ENCODE peak calls at places on chromosome 1, in seven cellular contexts. One of them, this sample, is unnamed.
A peak's percentile ranks its signal among the peaks of the same experiment; 100 is the strongest.

GRCh38 chr1:157156058-157156541 is 17.9 kb upstream of the ETV3 start:
- DNase-seq in astrocyte of the spinal cord: peak; percentile 49
- DNase-seq in tibial artery: peak; percentile 55
- DNase-seq in heart right ventricle: peak; percentile 70
- DNase-seq in dorsolateral prefrontal cortex: peak; percentile 80
- DNase-seq in HL-60: no peak
- DNase-seq in GM06990: peak; percentile 53
- DNase-seq in this sample: peak; percentile 85

GRCh38 chr1:91553196-91553595 is 52.5 kb downstream of the CDC7 start:
- DNase-seq in astrocyte of the spinal cord: peak; percentile 26
- DNase-seq in tibial artery: peak; percentile 61
- DNase-seq in heart right ventricle: no peak
- DNase-seq in dorsolateral prefrontal cortex: no peak
- DNase-seq in HL-60: no peak
- DNase-seq in GM06990: no peak
- DNase-seq in this sample: peak; percentile 50

GRCh38 chr1:236534164-236534651 is 10.4 kb downstream of the LGALS8 start:
- DNase-seq in astrocyte of the spinal cord: peak; percentile 80
- DNase-seq in tibial artery: no peak
- DNase-seq in heart right ventricle: no peak
- DNase-seq in dorsolateral prefrontal cortex: no peak
- DNase-seq in HL-60: no peak
- DNase-seq in GM06990: no peak
- DNase-seq in this sample: no peak

GRCh38 chr1:64920936-64921589 is 45.3 kb downstream of the JAK1 start:
- DNase-seq in astrocyte of the spinal cord: peak; percentile 65
- DNase-seq in tibial artery: no peak
- DNase-seq in heart right ventricle: no peak
- DNase-seq in dorsolateral prefrontal cortex: no peak
- DNase-seq in HL-60: no peak
- DNase-seq in GM06990: no peak
- DNase-seq in this sample: no peak

GRCh38 chr1:101207891-101208290 is 28.9 kb upstream of the S1PR1 start:
- DNase-seq in astrocyte of the spinal cord: no peak
- DNase-seq in tibial artery: no peak
- DNase-seq in heart right ventricle: no peak
- DNase-seq in dorsolateral prefrontal cortex: peak; percentile 46
- DNase-seq in HL-60: no peak
- DNase-seq in GM06990: no peak
- DNase-seq in this sample: no peak

GRCh38 chr1:67723620-67724019 is 38.6 kb downstream of the GADD45A start:
- DNase-seq in astrocyte of the spinal cord: peak; percentile 58
- DNase-seq in tibial artery: no peak
- DNase-seq in heart right ventricle: peak; percentile 37
- DNase-seq in dorsolateral prefrontal cortex: no peak
- DNase-seq in HL-60: no peak
- DNase-seq in GM06990: no peak
- DNase-seq in this sample: no peak

GRCh38 chr1:41408691-41409090 is 47.5 kb downstream of the FOXO6 start:
- DNase-seq in astrocyte of the spinal cord: no peak
- DNase-seq in tibial artery: no peak
- DNase-seq in heart right ventricle: no peak
- DNase-seq in dorsolateral prefrontal cortex: no peak
- DNase-seq in HL-60: no peak
- DNase-seq in GM06990: no peak
- DNase-seq in this sample: no peak

GRCh38 chr1:180672105-180672504 is 40.3 kb downstream of the XPR1 start:
- DNase-seq in astrocyte of the spinal cord: no peak
- DNase-seq in tibial artery: no peak
- DNase-seq in heart right ventricle: no peak
- DNase-seq in dorsolateral prefrontal cortex: no peak
- DNase-seq in HL-60: no peak
- DNase-seq in GM06990: no peak
- DNase-seq in this sample: no peak

GRCh38 chr1:200684015-200684414 is 14.3 kb upstream of the DDX59 start:
- DNase-seq in astrocyte of the spinal cord: no peak
- DNase-seq in tibial artery: no peak
- DNase-seq in heart right ventricle: no peak
- DNase-seq in dorsolateral prefrontal cortex: no peak
- DNase-seq in HL-60: no peak
- DNase-seq in GM06990: no peak
- DNase-seq in this sample: no peak

GRCh38 chr1:38293530-38293929 is 246.9 kb upstream of the POU3F1 start:
- DNase-seq in astrocyte of the spinal cord: no peak
- DNase-seq in tibial artery: no peak
- DNase-seq in heart right ventricle: no peak
- DNase-seq in dorsolateral prefrontal cortex: no peak
- DNase-seq in HL-60: no peak
- DNase-seq in GM06990: no peak
- DNase-seq in this sample: no peak

GRCh38 chr1:24952413-24952841 is 22.4 kb upstream of the RUNX3 start:
- DNase-seq in astrocyte of the spinal cord: no peak
- DNase-seq in tibial artery: no peak
- DNase-seq in heart right ventricle: no peak
- DNase-seq in dorsolateral prefrontal cortex: no peak
- DNase-seq in HL-60: no peak
- DNase-seq in GM06990: no peak
- DNase-seq in this sample: no peak
- TF ChIP-seq CTCF in astrocyte of the spinal cord: no peak
- TF ChIP-seq CTCF in tibial artery: no peak
- TF ChIP-seq CTCF in heart right ventricle: no peak
- TF ChIP-seq CTCF in dorsolateral prefrontal cortex: no peak
- TF ChIP-seq CTCF in HL-60: no peak
- TF ChIP-seq CTCF in GM06990: peak; percentile 44
- TF ChIP-seq CTCF in this sample: no peak

DNA sequence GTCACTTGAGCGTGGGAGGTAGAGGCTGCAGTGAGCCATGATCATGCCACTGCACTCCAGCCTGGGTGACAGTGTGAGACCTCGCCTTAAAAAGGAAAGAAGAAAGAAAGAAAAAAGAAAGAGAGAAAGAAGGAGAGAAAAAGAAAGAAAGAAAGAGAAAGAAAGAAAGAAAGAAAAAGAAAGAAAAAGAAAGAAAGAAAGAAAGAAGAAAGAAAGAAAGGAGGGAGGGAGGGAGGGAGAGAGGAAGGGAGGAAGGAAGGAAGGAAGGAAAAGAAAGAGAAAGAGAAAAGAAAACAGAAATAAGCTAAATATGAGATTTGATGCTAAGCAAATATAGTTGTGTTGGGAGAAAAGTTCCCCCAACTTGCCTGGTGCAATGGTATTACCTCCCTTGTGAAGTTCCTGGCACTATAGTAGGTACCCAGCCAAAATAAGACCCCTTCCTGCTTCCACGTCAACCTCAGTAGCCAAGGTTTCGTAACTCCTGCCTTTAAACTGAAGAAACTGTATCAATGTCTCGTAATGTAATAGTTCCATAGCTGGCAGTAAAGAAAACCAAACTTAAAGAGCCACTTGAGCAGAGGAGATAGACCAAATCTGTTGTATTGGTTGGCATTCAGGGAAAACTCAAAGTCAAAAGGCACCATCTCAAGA is 88.1 kb upstream of the HNRNPU start:
- DNase-seq in astrocyte of the spinal cord: no peak
- DNase-seq in tibial artery: no peak
- DNase-seq in heart right ventricle: no peak
- DNase-seq in dorsolateral prefrontal cortex: no peak
- DNase-seq in HL-60: no peak
- DNase-seq in GM06990: no peak
- DNase-seq in this sample: no peak
- H3K4me3 ChIP-seq in astrocyte of the spinal cord: no peak overlapping the region
- H3K4me3 ChIP-seq in tibial artery: no peak overlapping the region
- H3K4me3 ChIP-seq in heart right ventricle: no peak overlapping the region
- H3K4me3 ChIP-seq in dorsolateral prefrontal cortex: no peak overlapping the region
- H3K4me3 ChIP-seq in HL-60: no peak overlapping the region
- H3K4me3 ChIP-seq in GM06990: no peak overlapping the region
- H3K4me3 ChIP-seq in this sample: no peak overlapping the region

DNA sequence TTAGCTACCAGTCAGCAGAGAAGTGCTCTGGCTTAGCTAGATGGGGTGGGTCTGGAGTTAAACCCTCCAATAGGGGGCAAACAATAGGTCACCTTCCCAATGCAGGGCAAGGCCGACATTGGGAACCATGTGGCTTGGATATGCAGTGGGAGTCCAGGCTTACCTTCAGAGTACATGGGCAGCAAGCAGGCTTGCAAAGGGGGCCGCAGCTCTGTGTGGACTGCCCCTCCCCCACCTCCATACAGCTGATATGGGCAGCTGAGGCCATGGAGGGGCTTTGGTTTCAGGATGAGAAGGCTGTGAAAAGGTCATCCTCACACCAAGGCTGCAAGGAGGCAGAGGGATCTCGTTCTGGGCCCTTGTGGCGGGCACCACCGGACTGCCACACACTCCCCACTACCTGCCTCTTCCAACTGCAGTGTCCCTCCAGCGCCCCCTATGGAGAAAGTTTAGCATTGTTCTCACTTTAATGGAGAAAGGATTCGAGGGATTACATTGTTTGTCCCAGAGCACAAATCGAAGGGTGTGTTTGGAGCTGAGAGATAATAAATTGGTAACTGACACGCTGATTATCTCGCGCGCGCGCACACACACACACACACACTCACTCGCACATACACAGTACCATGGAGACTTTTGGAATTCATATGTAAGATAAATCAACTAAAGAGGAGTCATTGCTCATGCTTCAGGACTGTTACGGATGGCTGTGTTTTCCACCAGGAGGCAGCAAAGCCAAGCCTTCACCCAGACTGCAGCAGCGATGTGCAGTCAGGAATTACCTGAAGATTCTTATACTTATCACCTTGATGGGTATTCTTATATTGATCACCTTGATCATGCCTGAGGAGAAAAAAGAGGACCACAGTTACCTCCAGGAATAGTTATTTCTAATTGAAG is 7.0 kb upstream of the SMCP start:
- DNase-seq in astrocyte of the spinal cord: peak; percentile 33
- DNase-seq in tibial artery: no peak
- DNase-seq in heart right ventricle: no peak
- DNase-seq in dorsolateral prefrontal cortex: no peak
- DNase-seq in HL-60: no peak
- DNase-seq in GM06990: no peak
- DNase-seq in this sample: no peak
- TF ChIP-seq CTCF in astrocyte of the spinal cord: peak; percentile 45
- TF ChIP-seq CTCF in tibial artery: no peak
- TF ChIP-seq CTCF in heart right ventricle: no peak
- TF ChIP-seq CTCF in dorsolateral prefrontal cortex: peak; percentile 15
- TF ChIP-seq CTCF in HL-60: peak; percentile 3
- TF ChIP-seq CTCF in GM06990: peak; percentile 39
- TF ChIP-seq CTCF in this sample: no peak

GRCh38 chr1:192131914-192132313 is 26.3 kb upstream of the RGS18 start:
- DNase-seq in astrocyte of the spinal cord: no peak
- DNase-seq in tibial artery: no peak
- DNase-seq in heart right ventricle: no peak
- DNase-seq in dorsolateral prefrontal cortex: no peak
- DNase-seq in HL-60: no peak
- DNase-seq in GM06990: no peak
- DNase-seq in this sample: no peak
- H3K4me3 ChIP-seq in astrocyte of the spinal cord: no peak overlapping the region
- H3K4me3 ChIP-seq in tibial artery: no peak overlapping the region
- H3K4me3 ChIP-seq in heart right ventricle: no peak overlapping the region
- H3K4me3 ChIP-seq in dorsolateral prefrontal cortex: no peak overlapping the region
- H3K4me3 ChIP-seq in HL-60: no peak overlapping the region
- H3K4me3 ChIP-seq in GM06990: no peak overlapping the region
- H3K4me3 ChIP-seq in this sample: no peak overlapping the region

GRCh38 chr1:24316659-24317058 is 2.5 kb upstream of the GRHL3 start:
- DNase-seq in astrocyte of the spinal cord: no peak
- DNase-seq in tibial artery: no peak
- DNase-seq in heart right ventricle: no peak
- DNase-seq in dorsolateral prefrontal cortex: no peak
- DNase-seq in HL-60: peak; percentile 7
- DNase-seq in GM06990: no peak
- DNase-seq in this sample: no peak
- TF ChIP-seq CTCF in astrocyte of the spinal cord: no peak
- TF ChIP-seq CTCF in tibial artery: no peak
- TF ChIP-seq CTCF in heart right ventricle: no peak
- TF ChIP-seq CTCF in dorsolateral prefrontal cortex: no peak
- TF ChIP-seq CTCF in HL-60: no peak
- TF ChIP-seq CTCF in GM06990: no peak
- TF ChIP-seq CTCF in this sample: no peak

DNA sequence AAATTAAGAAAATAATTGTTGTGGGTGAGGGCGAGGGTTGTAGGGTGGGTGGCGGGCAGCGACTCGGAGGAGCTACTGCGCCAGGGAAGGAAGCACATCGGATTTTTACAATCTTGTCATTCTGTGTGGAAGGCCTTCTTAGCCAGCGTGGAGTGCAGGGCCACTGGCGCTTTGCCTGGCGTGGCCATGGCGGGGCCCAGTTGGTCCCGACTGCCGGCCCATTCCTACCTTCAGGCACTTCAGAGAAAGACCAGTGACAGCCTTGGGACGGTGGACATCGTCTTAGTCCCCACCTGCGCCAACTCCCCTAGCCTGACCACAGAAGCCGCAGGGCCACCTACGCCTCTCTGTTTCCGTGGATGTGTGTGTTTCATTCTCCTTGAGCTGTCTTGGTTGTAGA is 136.9 kb upstream of the NEGR1 start:
- DNase-seq in astrocyte of the spinal cord: no peak
- DNase-seq in tibial artery: no peak
- DNase-seq in heart right ventricle: no peak
- DNase-seq in dorsolateral prefrontal cortex: no peak
- DNase-seq in HL-60: no peak
- DNase-seq in GM06990: no peak
- DNase-seq in this sample: no peak
- H3K4me3 ChIP-seq in astrocyte of the spinal cord: no peak overlapping the region
- H3K4me3 ChIP-seq in tibial artery: no peak overlapping the region
- H3K4me3 ChIP-seq in heart right ventricle: no peak overlapping the region
- H3K4me3 ChIP-seq in dorsolateral prefrontal cortex: no peak overlapping the region
- H3K4me3 ChIP-seq in HL-60: no peak overlapping the region
- H3K4me3 ChIP-seq in GM06990: no peak overlapping the region
- H3K4me3 ChIP-seq in this sample: no peak overlapping the region

GRCh38 chr1:117828206-117828605 is 101.2 kb downstream of the GDAP2 start:
- DNase-seq in astrocyte of the spinal cord: peak; percentile 87
- DNase-seq in tibial artery: peak; percentile 81
- DNase-seq in heart right ventricle: peak; percentile 50
- DNase-seq in dorsolateral prefrontal cortex: no peak
- DNase-seq in HL-60: no peak
- DNase-seq in GM06990: no peak
- DNase-seq in this sample: peak; percentile 69
- TF ChIP-seq CTCF in astrocyte of the spinal cord: no peak
- TF ChIP-seq CTCF in tibial artery: peak; percentile 25
- TF ChIP-seq CTCF in heart right ventricle: no peak
- TF ChIP-seq CTCF in dorsolateral prefrontal cortex: no peak
- TF ChIP-seq CTCF in HL-60: no peak
- TF ChIP-seq CTCF in GM06990: no peak
- TF ChIP-seq CTCF in this sample: no peak